ENCODE peak calls at places on chromosomes 3 and 15, in seven cellular contexts. One of them, this sample, is unnamed.

GRCh38 chr3:120452816-120453215 is 2.0 kb upstream of the FSTL1 start:
- DNase-seq in NT2/D1: no peak
- DNase-seq in skeletal muscle cell: no peak
- DNase-seq in stimulated activated CD8-positive, alpha-beta memory T cell treated with anti-CD3 and anti-CD28 coated beads, Interleukin-15, amount 100 ng/mL, for 4 hours: no peak
- DNase-seq in Right ventricle myocardium superior: no peak
- DNase-seq in activated CD8-positive, alpha-beta memory T cell treated with anti-CD3 and anti-CD28 coated beads for 48 hours: no peak
- DNase-seq in cardiac fibroblast: no peak
- DNase-seq in this sample: no peak

GRCh38 chr3:109353057-109353456 is 15.7 kb upstream of the DPPA4 start:
- DNase-seq in NT2/D1: no peak
- DNase-seq in skeletal muscle cell: no peak
- DNase-seq in stimulated activated CD8-positive, alpha-beta memory T cell treated with anti-CD3 and anti-CD28 coated beads, Interleukin-15, amount 100 ng/mL, for 4 hours: no peak
- DNase-seq in Right ventricle myocardium superior: no peak
- DNase-seq in activated CD8-positive, alpha-beta memory T cell treated with anti-CD3 and anti-CD28 coated beads for 48 hours: no peak
- DNase-seq in cardiac fibroblast: no peak
- DNase-seq in this sample: no peak

GRCh38 chr15:57440799-57441198 is 64.5 kb downstream of the CGNL1 start:
- DNase-seq in NT2/D1: no peak
- DNase-seq in skeletal muscle cell: peak
- DNase-seq in stimulated activated CD8-positive, alpha-beta memory T cell treated with anti-CD3 and anti-CD28 coated beads, Interleukin-15, amount 100 ng/mL, for 4 hours: no peak
- DNase-seq in Right ventricle myocardium superior: no peak
- DNase-seq in activated CD8-positive, alpha-beta memory T cell treated with anti-CD3 and anti-CD28 coated beads for 48 hours: no peak
- DNase-seq in cardiac fibroblast: peak
- DNase-seq in this sample: peak

GRCh38 chr3:106829206-106829605 is 548.0 kb upstream of the CCDC54 start:
- DNase-seq in NT2/D1: no peak
- DNase-seq in skeletal muscle cell: no peak
- DNase-seq in stimulated activated CD8-positive, alpha-beta memory T cell treated with anti-CD3 and anti-CD28 coated beads, Interleukin-15, amount 100 ng/mL, for 4 hours: no peak
- DNase-seq in Right ventricle myocardium superior: no peak
- DNase-seq in activated CD8-positive, alpha-beta memory T cell treated with anti-CD3 and anti-CD28 coated beads for 48 hours: no peak
- DNase-seq in cardiac fibroblast: peak
- DNase-seq in this sample: no peak

GRCh38 chr3:138945646-138946553 is 1.0 kb downstream of the FOXL2 start:
- DNase-seq in NT2/D1: no peak
- DNase-seq in skeletal muscle cell: no peak
- DNase-seq in stimulated activated CD8-positive, alpha-beta memory T cell treated with anti-CD3 and anti-CD28 coated beads, Interleukin-15, amount 100 ng/mL, for 4 hours: no peak
- DNase-seq in Right ventricle myocardium superior: no peak
- DNase-seq in activated CD8-positive, alpha-beta memory T cell treated with anti-CD3 and anti-CD28 coated beads for 48 hours: no peak
- DNase-seq in cardiac fibroblast: peak
- DNase-seq in this sample: no peak

GRCh38 chr15:36579792-36580431 is 486 bp downstream of the CDIN1 start:
- DNase-seq in NT2/D1: no peak
- DNase-seq in skeletal muscle cell: no peak
- DNase-seq in stimulated activated CD8-positive, alpha-beta memory T cell treated with anti-CD3 and anti-CD28 coated beads, Interleukin-15, amount 100 ng/mL, for 4 hours: no peak
- DNase-seq in Right ventricle myocardium superior: no peak
- DNase-seq in activated CD8-positive, alpha-beta memory T cell treated with anti-CD3 and anti-CD28 coated beads for 48 hours: no peak
- DNase-seq in cardiac fibroblast: no peak
- DNase-seq in this sample: no peak

GRCh38 chr3:156509209-156510174 is 45.4 kb downstream of the SSR3 start:
- DNase-seq in NT2/D1: peak
- DNase-seq in skeletal muscle cell: no peak
- DNase-seq in stimulated activated CD8-positive, alpha-beta memory T cell treated with anti-CD3 and anti-CD28 coated beads, Interleukin-15, amount 100 ng/mL, for 4 hours: no peak
- DNase-seq in Right ventricle myocardium superior: no peak
- DNase-seq in activated CD8-positive, alpha-beta memory T cell treated with anti-CD3 and anti-CD28 coated beads for 48 hours: no peak
- DNase-seq in cardiac fibroblast: peak
- DNase-seq in this sample: peak

GRCh38 chr3:173510565-173510964 is 113.0 kb downstream of the NLGN1 start:
- DNase-seq in NT2/D1: no peak
- DNase-seq in skeletal muscle cell: no peak
- DNase-seq in stimulated activated CD8-positive, alpha-beta memory T cell treated with anti-CD3 and anti-CD28 coated beads, Interleukin-15, amount 100 ng/mL, for 4 hours: no peak
- DNase-seq in Right ventricle myocardium superior: no peak
- DNase-seq in activated CD8-positive, alpha-beta memory T cell treated with anti-CD3 and anti-CD28 coated beads for 48 hours: no peak
- DNase-seq in cardiac fibroblast: no peak
- DNase-seq in this sample: no peak

GRCh38 chr15:48681274-48681840 is 35.8 kb upstream of the FBN1 start:
- DNase-seq in NT2/D1: no peak
- DNase-seq in skeletal muscle cell: no peak
- DNase-seq in stimulated activated CD8-positive, alpha-beta memory T cell treated with anti-CD3 and anti-CD28 coated beads, Interleukin-15, amount 100 ng/mL, for 4 hours: no peak
- DNase-seq in Right ventricle myocardium superior: no peak
- DNase-seq in activated CD8-positive, alpha-beta memory T cell treated with anti-CD3 and anti-CD28 coated beads for 48 hours: no peak
- DNase-seq in cardiac fibroblast: peak
- DNase-seq in this sample: no peak

GRCh38 chr15:48472756-48473155 is 141.5 kb downstream of the DUT start:
- DNase-seq in NT2/D1: no peak
- DNase-seq in skeletal muscle cell: peak
- DNase-seq in stimulated activated CD8-positive, alpha-beta memory T cell treated with anti-CD3 and anti-CD28 coated beads, Interleukin-15, amount 100 ng/mL, for 4 hours: no peak
- DNase-seq in Right ventricle myocardium superior: no peak
- DNase-seq in activated CD8-positive, alpha-beta memory T cell treated with anti-CD3 and anti-CD28 coated beads for 48 hours: no peak
- DNase-seq in cardiac fibroblast: peak
- DNase-seq in this sample: no peak

GRCh38 chr15:25339431-25339830 is 99.4 kb downstream of the UBE3A start:
- DNase-seq in NT2/D1: no peak
- DNase-seq in skeletal muscle cell: no peak
- DNase-seq in stimulated activated CD8-positive, alpha-beta memory T cell treated with anti-CD3 and anti-CD28 coated beads, Interleukin-15, amount 100 ng/mL, for 4 hours: no peak
- DNase-seq in Right ventricle myocardium superior: no peak
- DNase-seq in activated CD8-positive, alpha-beta memory T cell treated with anti-CD3 and anti-CD28 coated beads for 48 hours: no peak
- DNase-seq in cardiac fibroblast: no peak
- DNase-seq in this sample: no peak

GRCh38 chr15:90799639-90800038 is 68.7 kb upstream of the FURIN start:
- DNase-seq in NT2/D1: no peak
- DNase-seq in skeletal muscle cell: no peak
- DNase-seq in stimulated activated CD8-positive, alpha-beta memory T cell treated with anti-CD3 and anti-CD28 coated beads, Interleukin-15, amount 100 ng/mL, for 4 hours: no peak
- DNase-seq in Right ventricle myocardium superior: no peak
- DNase-seq in activated CD8-positive, alpha-beta memory T cell treated with anti-CD3 and anti-CD28 coated beads for 48 hours: no peak
- DNase-seq in cardiac fibroblast: no peak
- DNase-seq in this sample: no peak

GRCh38 chr3:64224826-64225606 is at the start of gene PRICKLE2:
- DNase-seq in NT2/D1: peak
- DNase-seq in skeletal muscle cell: peak
- DNase-seq in stimulated activated CD8-positive, alpha-beta memory T cell treated with anti-CD3 and anti-CD28 coated beads, Interleukin-15, amount 100 ng/mL, for 4 hours: no peak
- DNase-seq in Right ventricle myocardium superior: peak
- DNase-seq in activated CD8-positive, alpha-beta memory T cell treated with anti-CD3 and anti-CD28 coated beads for 48 hours: no peak
- DNase-seq in cardiac fibroblast: peak
- DNase-seq in this sample: peak

GRCh38 chr3:14175383-14176037 is 2.9 kb downstream of the XPC start:
- DNase-seq in NT2/D1: no peak
- DNase-seq in skeletal muscle cell: no peak
- DNase-seq in stimulated activated CD8-positive, alpha-beta memory T cell treated with anti-CD3 and anti-CD28 coated beads, Interleukin-15, amount 100 ng/mL, for 4 hours: peak
- DNase-seq in Right ventricle myocardium superior: no peak
- DNase-seq in activated CD8-positive, alpha-beta memory T cell treated with anti-CD3 and anti-CD28 coated beads for 48 hours: peak
- DNase-seq in cardiac fibroblast: peak
- DNase-seq in this sample: no peak

GRCh38 chr3:41304603-41305002 is 105.3 kb downstream of the CTNNB1 start:
- DNase-seq in NT2/D1: no peak
- DNase-seq in skeletal muscle cell: no peak
- DNase-seq in stimulated activated CD8-positive, alpha-beta memory T cell treated with anti-CD3 and anti-CD28 coated beads, Interleukin-15, amount 100 ng/mL, for 4 hours: no peak
- DNase-seq in Right ventricle myocardium superior: no peak
- DNase-seq in activated CD8-positive, alpha-beta memory T cell treated with anti-CD3 and anti-CD28 coated beads for 48 hours: no peak
- DNase-seq in cardiac fibroblast: peak
- DNase-seq in this sample: no peak

GRCh38 chr3:140898340-140899180 is 43.1 kb upstream of the SLC25A36 start:
- DNase-seq in NT2/D1: no peak
- DNase-seq in skeletal muscle cell: peak
- DNase-seq in stimulated activated CD8-positive, alpha-beta memory T cell treated with anti-CD3 and anti-CD28 coated beads, Interleukin-15, amount 100 ng/mL, for 4 hours: no peak
- DNase-seq in Right ventricle myocardium superior: no peak
- DNase-seq in activated CD8-positive, alpha-beta memory T cell treated with anti-CD3 and anti-CD28 coated beads for 48 hours: no peak
- DNase-seq in cardiac fibroblast: peak
- DNase-seq in this sample: peak

This sample was measured in AG04450.